ENCODE peak calls at places on chromosomes 7 and 10, in seven cellular contexts. L is colonic mucosa, P is NB4, Y is GM12865, J is AG04450, S is right lobe of liver, Q is AG09309. V is an unnamed sample.

GRCh38 chr10:96512524-96512991 is 1.2 kb downstream of the TLL2 start:
- DNase-seq in L (peak), P (peak), Y (peak), J (no peak), S (no peak), Q (no peak), V (no peak)

GRCh38 chr10:132714906-132715790 is 70.8 kb downstream of the NKX6-2 start:
- DNase-seq in L (no peak), P (no peak), Y (no peak), J (no peak), S (peak), Q (no peak), V (no peak)

GRCh38 chr10:94443052-94443451 is 40.7 kb downstream of the TBC1D12 start:
- DNase-seq in L (no peak), P (no peak), Y (no peak), J (no peak), S (no peak), Q (no peak), V (no peak)

GRCh38 chr7:140512317-140513000 is 33.2 kb upstream of the MKRN1 start:
- DNase-seq in L (peak), P (no peak), Y (no peak), J (no peak), S (peak), Q (no peak), V (peak)

GRCh38 chr10:93475871-93476270 is 6.3 kb downstream of the MYOF start:
- DNase-seq in L (peak), P (no peak), Y (no peak), J (no peak), S (no peak), Q (no peak), V (no peak)

GRCh38 chr7:78114993-78115392 is 316.4 kb downstream of the PHTF2 start:
- DNase-seq in L (no peak), P (no peak), Y (no peak), J (no peak), S (no peak), Q (no peak), V (no peak)

GRCh38 chr10:62844280-62845011 is 28.3 kb upstream of the EGR2 start:
- DNase-seq in L (no peak), P (no peak), Y (no peak), J (no peak), S (no peak), Q (no peak), V (no peak)

GRCh38 chr10:124589491-124590006 is 127.9 kb downstream of the LHPP start:
- DNase-seq in L (no peak), P (no peak), Y (no peak), J (no peak), S (peak), Q (no peak), V (no peak)

GRCh38 chr7:146660839-146661238 is 544.2 kb downstream of the CNTNAP2 start:
- DNase-seq in L (no peak), P (no peak), Y (no peak), J (no peak), S (no peak), Q (no peak), V (no peak)

GRCh38 chr10:122655524-122656307 is 43.9 kb downstream of the C10orf120 start:
- DNase-seq in L (no peak), P (no peak), Y (no peak), J (no peak), S (no peak), Q (no peak), V (no peak)

GRCh38 chr7:20021834-20022233 is 195.3 kb downstream of the MACC1 start:
- DNase-seq in L (no peak), P (peak), Y (peak), J (no peak), S (no peak), Q (no peak), V (peak)

GRCh38 chr7:47763063-47763974 is 181.4 kb upstream of the TNS3 start:
- DNase-seq in L (peak), P (no peak), Y (no peak), J (peak), S (peak), Q (peak), V (no peak)

GRCh38 chr7:92835140-92835850 is 1.1 kb downstream of the CDK6 start:
- DNase-seq in L (peak), P (peak), Y (peak), J (no peak), S (peak), Q (no peak), V (peak)

GRCh38 chr7:40199076-40199802 is 64.4 kb downstream of the SUGCT start:
- DNase-seq in L (no peak), P (peak), Y (peak), J (peak), S (no peak), Q (peak), V (no peak)

GRCh38 chr7:107560898-107561516 is 2.7 kb downstream of the COG5 start:
- DNase-seq in L (no peak), P (peak), Y (no peak), J (no peak), S (no peak), Q (no peak), V (no peak)

GRCh38 chr7:173120-173918 is 19.1 kb upstream of the FAM20C start:
- DNase-seq in L (peak), P (no peak), Y (no peak), J (no peak), S (peak), Q (no peak), V (no peak)

GRCh38 chr7:21338728-21339164 is 89.1 kb upstream of the SP4 start:
- DNase-seq in L (no peak), P (peak), Y (peak), J (no peak), S (no peak), Q (no peak), V (no peak)

GRCh38 chr10:18500576-18500975 is 150.8 kb downstream of the NSUN6 start:
- DNase-seq in L (no peak), P (no peak), Y (no peak), J (no peak), S (no peak), Q (no peak), V (no peak)

GRCh38 chr7:116455499-116455898 is 44.0 kb upstream of the CAV2 start:
- DNase-seq in L (no peak), P (no peak), Y (no peak), J (no peak), S (no peak), Q (no peak), V (no peak)

GRCh38 chr7:39238209-39238869 is 260.6 kb downstream of the POU6F2 start:
- DNase-seq in L (peak), P (no peak), Y (no peak), J (no peak), S (no peak), Q (no peak), V (no peak)

GRCh38 chr7:108253275-108254044 is 123.3 kb upstream of the LAMB4 start:
- DNase-seq in L (no peak), P (no peak), Y (no peak), J (no peak), S (no peak), Q (no peak), V (no peak)

GRCh38 chr10:23094786-23095403 is 484 bp upstream of the MSRB2 start:
- DNase-seq in L (no peak), P (no peak), Y (no peak), J (no peak), S (no peak), Q (no peak), V (no peak)

GRCh38 chr7:157613575-157614322 is 276.9 kb downstream of the DNAJB6 start:
- DNase-seq in L (no peak), P (peak), Y (no peak), J (no peak), S (no peak), Q (no peak), V (no peak)

GRCh38 chr7:157611341-157611740 is 274.5 kb downstream of the DNAJB6 start:
- DNase-seq in L (no peak), P (no peak), Y (no peak), J (no peak), S (no peak), Q (no peak), V (no peak)

GRCh38 chr7:157614457-157615020 is 277.7 kb downstream of the DNAJB6 start:
- DNase-seq in L (no peak), P (peak), Y (no peak), J (no peak), S (no peak), Q (no peak), V (no peak)

GRCh38 chr7:157612009-157612663 is 275.3 kb downstream of the DNAJB6 start:
- DNase-seq in L (no peak), P (no peak), Y (no peak), J (no peak), S (no peak), Q (no peak), V (no peak)

DNA sequence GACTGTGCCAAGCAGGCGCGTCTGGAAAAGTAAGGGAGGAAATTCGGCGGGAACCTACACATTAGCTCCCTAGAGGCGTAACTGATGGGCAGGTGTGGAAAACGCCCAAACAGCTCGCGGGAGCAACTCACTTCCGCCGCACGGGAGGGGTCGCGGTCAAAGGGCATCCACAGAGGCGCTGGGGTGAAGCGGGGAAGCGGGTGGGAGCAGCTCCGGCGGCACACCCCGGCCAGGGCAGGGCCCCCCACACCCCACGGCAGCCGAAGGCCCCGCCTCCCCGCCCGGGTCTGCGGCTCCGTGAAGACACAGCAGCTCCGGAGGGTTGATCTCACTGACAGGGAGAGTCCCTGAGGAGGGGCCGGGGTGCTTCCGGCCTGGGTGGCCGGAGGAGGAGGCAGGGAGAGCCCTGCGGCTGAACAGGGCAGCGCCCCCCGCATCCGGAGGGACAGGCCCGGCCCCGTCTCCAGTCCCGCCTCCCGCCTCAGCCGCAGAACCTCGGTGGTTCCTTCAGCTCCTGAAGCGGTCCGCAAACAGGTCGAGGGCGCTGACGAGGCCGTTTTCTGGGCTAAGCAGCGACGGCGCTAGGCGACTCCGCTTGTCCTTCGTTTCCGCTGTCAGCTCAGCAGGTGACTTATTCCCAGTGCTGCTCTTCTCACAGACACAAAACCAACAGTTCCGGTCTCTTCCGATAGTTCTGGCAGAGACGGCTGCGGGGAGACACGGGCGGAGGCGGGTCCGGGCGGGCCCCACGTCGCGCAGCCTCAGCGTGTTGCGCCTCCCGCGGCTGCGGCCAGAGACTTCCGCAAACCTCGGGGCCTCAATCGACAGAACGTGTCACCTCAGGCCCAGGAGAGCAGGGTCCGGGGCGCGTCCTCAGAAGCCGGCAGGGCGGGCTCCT is 276.1 kb downstream of the DNAJB6 start:
- DNase-seq in L (peak), P (peak), Y (no peak), J (no peak), S (no peak), Q (no peak), V (no peak)
- H3K4me3 ChIP-seq in L (peak), P (peak), Y (no peak), J (no peak), S (peak), Q (no peak), V (peak)

GRCh38 chr10:65570143-65571010 is 1355.5 kb upstream of the LRRTM3 start:
- DNase-seq in L (peak), P (peak), Y (peak), J (no peak), S (no peak), Q (no peak), V (no peak)
- TF ChIP-seq CTCF in L (no peak), P (no peak), Y (no peak), J (no peak), S (no peak), Q (no peak), V (no peak)

DNA sequence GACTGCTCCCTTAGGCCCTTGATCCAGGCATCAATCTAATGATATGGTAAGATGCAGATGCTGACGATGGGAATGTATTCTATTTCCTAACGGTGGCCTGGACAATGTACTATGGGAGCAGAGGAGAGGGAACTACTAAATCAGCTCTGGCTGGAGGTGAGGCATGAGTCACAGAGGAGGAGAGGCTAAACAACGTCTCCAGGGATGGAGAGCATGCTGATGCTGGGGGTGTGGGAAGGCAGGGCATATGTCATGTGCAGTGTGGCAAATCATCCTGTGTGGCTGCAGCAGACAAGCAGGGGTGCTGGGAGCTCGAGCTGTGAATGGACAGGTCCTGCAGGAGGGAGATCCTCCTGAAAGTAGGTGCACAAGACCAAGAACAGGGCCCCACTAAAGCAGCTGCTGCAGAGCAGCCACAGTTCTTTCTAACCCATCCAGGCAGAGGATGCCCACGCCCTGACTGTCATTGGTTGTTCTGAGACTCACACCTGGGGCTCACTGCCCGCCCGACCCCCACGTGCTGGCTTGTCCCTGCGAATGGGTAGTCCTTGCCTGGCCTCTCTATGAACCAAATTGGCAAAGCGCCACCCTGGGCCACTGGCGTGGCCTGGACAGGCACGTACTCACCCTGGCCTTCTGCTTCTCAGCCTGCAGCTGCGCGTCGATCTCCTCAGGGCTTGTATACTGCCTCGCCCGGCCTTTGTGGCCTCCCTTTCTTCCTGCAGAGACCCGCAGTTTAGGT is 4.0 kb downstream of the PDAP1 start:
- DNase-seq in L (no peak), P (no peak), Y (no peak), J (no peak), S (no peak), Q (no peak), V (no peak)
- H3K4me3 ChIP-seq in L (no peak), P (no peak), Y (no peak), J (no peak), S (no peak), Q (no peak), V (no peak)

GRCh38 chr10:30006410-30006809 is 53.0 kb downstream of the JCAD start:
- DNase-seq in L (no peak), P (no peak), Y (no peak), J (no peak), S (no peak), Q (no peak), V (no peak)

GRCh38 chr10:30007406-30007805 is 52.0 kb downstream of the JCAD start:
- DNase-seq in L (no peak), P (no peak), Y (peak), J (no peak), S (no peak), Q (no peak), V (no peak)

GRCh38 chr10:29998142-29998808 is 61.1 kb downstream of the JCAD start:
- DNase-seq in L (peak), P (peak), Y (peak), J (peak), S (peak), Q (peak), V (peak)

GRCh38 chr10:30000802-30001571 is 58.4 kb downstream of the JCAD start:
- DNase-seq in L (peak), P (no peak), Y (no peak), J (peak), S (no peak), Q (peak), V (peak)

DNA sequence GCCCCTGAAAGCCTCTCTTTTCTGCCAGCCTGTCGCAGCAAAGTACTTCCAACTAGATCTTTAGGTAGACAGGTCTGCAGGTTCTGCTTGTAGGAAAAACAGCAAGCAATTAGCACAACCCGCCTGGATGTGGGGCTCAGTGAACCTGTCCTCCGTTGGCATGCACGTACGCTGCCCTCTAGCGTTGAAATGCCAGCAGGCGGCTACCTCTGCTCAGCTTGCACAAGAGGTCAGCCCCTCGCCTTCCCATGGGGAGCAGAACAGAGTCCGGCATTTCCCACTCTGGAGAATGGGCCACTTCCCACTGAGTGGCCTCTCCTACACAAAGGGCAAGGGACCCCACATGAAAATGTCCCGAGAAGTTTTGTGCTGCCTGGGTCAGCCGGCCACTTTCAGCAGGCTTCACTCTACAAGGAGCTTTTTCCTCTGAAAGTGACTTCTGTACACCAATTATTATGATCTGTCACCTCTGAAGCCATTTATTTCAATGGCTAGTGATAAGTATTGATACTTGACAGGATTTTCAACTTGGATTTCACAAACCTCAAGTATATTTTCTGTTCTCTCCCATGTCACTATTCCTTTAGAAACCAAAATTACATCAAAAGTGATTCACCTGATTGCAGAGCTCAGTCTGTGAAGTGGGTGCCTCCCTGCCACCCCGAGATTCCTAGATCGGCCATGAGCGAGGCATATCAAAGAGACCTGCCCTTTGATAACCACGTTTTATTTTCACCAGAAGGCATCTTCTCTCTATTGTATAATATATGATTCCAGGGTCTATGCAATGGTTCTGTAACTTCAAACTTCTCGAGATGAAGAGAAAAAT is 56.7 kb downstream of the JCAD start:
- DNase-seq in L (peak), P (peak), Y (peak), J (no peak), S (peak), Q (no peak), V (no peak)
- TF ChIP-seq CTCF in L (peak), P (peak), Y (peak), J (peak), S (peak), Q (peak), V (peak)

GRCh38 chr10:117161386-117162033 is 23.4 kb upstream of the VAX1 start:
- DNase-seq in L (no peak), P (no peak), Y (no peak), J (no peak), S (no peak), Q (no peak), V (no peak)

GRCh38 chr10:117162093-117163021 is 24.3 kb upstream of the VAX1 start:
- DNase-seq in L (no peak), P (no peak), Y (no peak), J (no peak), S (no peak), Q (no peak), V (no peak)

GRCh38 chr10:117163954-117164292 is 25.9 kb upstream of the VAX1 start:
- DNase-seq in L (no peak), P (no peak), Y (no peak), J (no peak), S (no peak), Q (no peak), V (no peak)

GRCh38 chr10:117164878-117165556 is 26.9 kb upstream of the VAX1 start:
- DNase-seq in L (no peak), P (no peak), Y (no peak), J (no peak), S (no peak), Q (no peak), V (no peak)

DNA sequence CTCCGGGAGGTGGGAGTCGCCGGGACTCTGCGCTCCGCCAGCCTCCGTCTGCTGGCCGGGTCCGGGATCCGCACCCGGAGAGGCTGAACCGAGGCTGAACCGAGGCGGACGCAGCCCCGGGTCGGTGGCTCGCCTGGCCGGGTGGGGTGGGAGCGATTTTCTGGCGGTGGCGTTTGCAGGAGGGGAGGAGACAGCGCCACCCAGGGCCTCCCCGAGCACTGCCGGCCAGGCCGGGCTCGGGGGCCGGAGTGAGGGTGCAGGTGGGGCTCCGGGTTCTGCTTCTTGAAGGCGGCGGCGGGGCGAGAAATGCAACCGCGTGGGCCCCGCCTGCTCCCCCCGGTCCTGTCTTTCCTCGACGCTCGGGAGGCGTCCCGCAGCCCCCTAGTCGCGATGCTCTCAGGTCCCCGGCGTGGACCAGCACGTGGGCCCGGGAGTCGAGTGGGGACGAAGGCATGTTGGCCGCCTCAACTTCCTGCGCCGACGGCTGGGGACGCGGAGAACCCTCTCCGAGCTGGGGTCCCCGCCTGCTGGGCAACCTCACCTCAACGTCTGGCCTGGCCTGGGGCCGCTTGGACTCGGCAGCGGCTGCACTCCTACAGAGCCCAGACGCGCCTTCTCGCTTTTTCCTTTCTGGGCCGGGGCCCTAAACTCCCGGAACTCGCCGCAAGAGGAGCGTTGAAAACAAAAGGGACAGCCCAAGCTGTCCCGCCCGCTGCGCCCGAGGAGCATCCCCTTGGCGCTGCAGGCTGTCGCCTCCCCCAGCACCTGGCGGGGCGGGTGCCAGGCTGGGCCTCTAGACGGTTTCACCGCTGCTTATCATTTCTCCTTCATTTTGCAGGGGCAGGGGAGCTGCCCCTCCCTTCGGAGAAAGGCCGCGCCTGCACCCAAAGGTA is 25.2 kb upstream of the VAX1 start:
- DNase-seq in L (no peak), P (no peak), Y (no peak), J (no peak), S (no peak), Q (no peak), V (no peak)
- H3K4me3 ChIP-seq in L (no peak), P (no peak), Y (no peak), J (no peak), S (no peak), Q (no peak), V (no peak)

GRCh38 chr7:135509839-135510602 is at the start of gene CNOT4:
- DNase-seq in L (peak), P (peak), Y (peak), J (peak), S (peak), Q (peak), V (peak)

GRCh38 chr7:135509589-135509838 is 388 bp downstream of the CNOT4 start:
- DNase-seq in L (no peak), P (peak), Y (no peak), J (no peak), S (no peak), Q (no peak), V (no peak)

GRCh38 chr7:135512135-135512887 is 2.4 kb upstream of the CNOT4 start:
- DNase-seq in L (peak), P (peak), Y (peak), J (no peak), S (no peak), Q (no peak), V (no peak)

GRCh38 chr7:135508853-135509588 is 881 bp downstream of the CNOT4 start:
- DNase-seq in L (peak), P (peak), Y (peak), J (no peak), S (no peak), Q (no peak), V (no peak)

GRCh38 chr7:135510603-135511183 is 791 bp upstream of the CNOT4 start:
- DNase-seq in L (peak), P (peak), Y (peak), J (no peak), S (no peak), Q (no peak), V (no peak)
- TF ChIP-seq CTCF in L (no peak), P (no peak), Y (no peak), J (peak), S (peak), Q (peak), V (no peak)